ENCODE peak calls at places on chromosomes 7 and 10, in six cellular contexts. I, Y, K, T, Q and F are unnamed samples.

GRCh38 chr7:114530074-114530611 is 115.5 kb downstream of the FOXP2 start:
- DNase-seq in I (no peak), Y (no peak), K (no peak), T (no peak), Q (peak), F (no peak)

GRCh38 chr10:79502561-79503309 is 9.6 kb upstream of the EIF5AL1 start:
- DNase-seq in I (no peak), Y (no peak), K (no peak), T (no peak), Q (no peak), F (no peak)

GRCh38 chr10:42984035-42984610 is 92.7 kb upstream of the RET start:
- DNase-seq in I (no peak), Y (no peak), K (peak), T (no peak), Q (no peak), F (no peak)

GRCh38 chr10:65796472-65796871 is 1129.4 kb upstream of the LRRTM3 start:
- DNase-seq in I (no peak), Y (no peak), K (no peak), T (no peak), Q (no peak), F (no peak)

GRCh38 chr7:35894721-35895120 is 93.9 kb downstream of the SEPTIN7 start:
- DNase-seq in I (no peak), Y (peak), K (no peak), T (no peak), Q (no peak), F (no peak)

GRCh38 chr10:1687606-1688005 is 49.7 kb downstream of the ADARB2 start:
- DNase-seq in I (no peak), Y (no peak), K (no peak), T (no peak), Q (no peak), F (no peak)

GRCh38 chr7:151406886-151407583 is 2.8 kb downstream of the WDR86 start:
- DNase-seq in I (no peak), Y (no peak), K (no peak), T (no peak), Q (no peak), F (no peak)

GRCh38 chr10:47358457-47358856 is 10.3 kb downstream of the RBP3 start:
- DNase-seq in I (no peak), Y (no peak), K (no peak), T (no peak), Q (no peak), F (no peak)

GRCh38 chr7:12524794-12525386 is 45.6 kb upstream of the SCIN start:
- DNase-seq in I (no peak), Y (peak), K (no peak), T (no peak), Q (peak), F (no peak)

GRCh38 chr7:137940656-137941518 is 61.0 kb downstream of the CREB3L2 start:
- DNase-seq in I (no peak), Y (peak), K (no peak), T (no peak), Q (no peak), F (no peak)

GRCh38 chr10:87092356-87092860 is 2.2 kb downstream of the GLUD1 start:
- DNase-seq in I (no peak), Y (peak), K (no peak), T (no peak), Q (no peak), F (no peak)

GRCh38 chr7:97094531-97094930 is 23.0 kb upstream of the SDHAF3 start:
- DNase-seq in I (no peak), Y (no peak), K (no peak), T (no peak), Q (peak), F (no peak)

GRCh38 chr10:22712959-22713852 is 1.2 kb downstream of the PIP4K2A start:
- DNase-seq in I (peak), Y (peak), K (peak), T (peak), Q (no peak), F (peak)

GRCh38 chr7:33193308-33193864 is 64.0 kb downstream of the BBS9 start:
- DNase-seq in I (no peak), Y (no peak), K (no peak), T (no peak), Q (no peak), F (no peak)

GRCh38 chr10:67629461-67629971 is 66.5 kb downstream of the CTNNA3 start:
- DNase-seq in I (no peak), Y (peak), K (no peak), T (no peak), Q (no peak), F (no peak)

GRCh38 chr10:98134431-98135221 is at the start of gene R3HCC1L:
- DNase-seq in I (peak), Y (peak), K (peak), T (peak), Q (peak), F (peak)

GRCh38 chr7:10418985-10419384 is 554.7 kb upstream of the PHF14 start:
- DNase-seq in I (no peak), Y (no peak), K (no peak), T (no peak), Q (no peak), F (no peak)

GRCh38 chr10:131929122-131929845 is 28.5 kb downstream of the PPP2R2D start:
- DNase-seq in I (no peak), Y (no peak), K (no peak), T (no peak), Q (no peak), F (no peak)

GRCh38 chr10:118343115-118343514 is 991 bp upstream of the FAM204A start:
- DNase-seq in I (no peak), Y (peak), K (no peak), T (no peak), Q (no peak), F (no peak)

GRCh38 chr7:112484671-112485097 is 3.9 kb downstream of the LSMEM1 start:
- DNase-seq in I (no peak), Y (peak), K (no peak), T (no peak), Q (no peak), F (no peak)

GRCh38 chr10:3889961-3890522 is 105.0 kb upstream of the KLF6 start:
- DNase-seq in I (no peak), Y (peak), K (no peak), T (no peak), Q (no peak), F (no peak)

GRCh38 chr7:107122483-107122882 is 46.3 kb upstream of the HBP1 start:
- DNase-seq in I (no peak), Y (peak), K (no peak), T (no peak), Q (no peak), F (no peak)

GRCh38 chr10:97000487-97001182 is 168.5 kb downstream of the LCOR start:
- DNase-seq in I (no peak), Y (peak), K (no peak), T (no peak), Q (no peak), F (no peak)